ENCODE peak calls at places on chromosomes 3 and 15, in four cellular contexts. S is PC-3, V is fibroblast of lung, B is mammary epithelial cell. W is an unnamed sample.

GRCh38 chr3:58526124-58526957 is 10.6 kb downstream of the ACOX2 start:
- DNase-seq in S (peak), V (peak), B (peak), W (no peak)

GRCh38 chr15:62444104-62445027 is 279.3 kb upstream of the C2CD4B start:
- DNase-seq in S (peak), V (peak), B (peak), W (no peak)

GRCh38 chr3:83011471-83011870 is 1250.0 kb upstream of the GBE1 start:
- DNase-seq in S (peak), V (peak), B (peak), W (no peak)

GRCh38 chr3:127525373-127525772 is 65.2 kb downstream of the TPRA1 start:
- DNase-seq in S (peak), V (no peak), B (peak), W (no peak)

GRCh38 chr15:98856540-98856907 is 151.1 kb downstream of the PGPEP1L start:
- DNase-seq in S (peak), V (peak), B (no peak), W (no peak)

GRCh38 chr3:151584603-151585002 is 123.7 kb upstream of the IGSF10 start:
- DNase-seq in S (no peak), V (no peak), B (peak), W (no peak)

GRCh38 chr15:37098468-37099320 is 1.7 kb downstream of the MEIS2 start:
- DNase-seq in S (peak), V (peak), B (peak), W (peak)

GRCh38 chr3:58000713-58001467 is 7.3 kb upstream of the FLNB start:
- DNase-seq in S (peak), V (no peak), B (peak), W (no peak)

GRCh38 chr3:173275740-173276139 is 121.8 kb upstream of the NLGN1 start:
- DNase-seq in S (peak), V (no peak), B (no peak), W (no peak)

GRCh38 chr3:58899159-58899952 is 150.5 kb downstream of the CFAP20DC start:
- DNase-seq in S (peak), V (no peak), B (no peak), W (no peak)

GRCh38 chr3:194265505-194265892 is 85.6 kb downstream of the CPN2 start:
- DNase-seq in S (peak), V (peak), B (peak), W (peak)

GRCh38 chr3:13072239-13073041 is 789 bp downstream of the IQSEC1 start:
- DNase-seq in S (no peak), V (no peak), B (peak), W (peak)

GRCh38 chr3:139937674-139938279 is 2.8 kb downstream of the CLSTN2 start:
- DNase-seq in S (peak), V (peak), B (peak), W (peak)

GRCh38 chr15:91456921-91457320 is 356.9 kb downstream of the SV2B start:
- DNase-seq in S (peak), V (no peak), B (peak), W (no peak)

GRCh38 chr15:63439536-63440264 is 58.1 kb upstream of the CA12 start:
- DNase-seq in S (peak), V (no peak), B (no peak), W (no peak)

GRCh38 chr3:120169407-120169806 is 75.2 kb upstream of the GSK3B start:
- DNase-seq in S (no peak), V (no peak), B (no peak), W (no peak)

GRCh38 chr3:147419062-147419701 is 10.0 kb downstream of the ZIC1 start:
- DNase-seq in S (no peak), V (peak), B (no peak), W (peak)

GRCh38 chr3:99774467-99774866 is 43.2 kb upstream of the CMSS1 start:
- DNase-seq in S (peak), V (peak), B (peak), W (no peak)

GRCh38 chr3:143934791-143935190 is 36.8 kb upstream of the DIPK2A start:
- DNase-seq in S (no peak), V (no peak), B (no peak), W (no peak)

GRCh38 chr15:60574801-60575631 is 96.1 kb upstream of the ICE2 start:
- DNase-seq in S (no peak), V (no peak), B (no peak), W (no peak)

GRCh38 chr3:141728355-141728892 is 9.7 kb upstream of the RNF7 start:
- DNase-seq in S (no peak), V (no peak), B (no peak), W (no peak)

GRCh38 chr15:64071931-64072765 is 21.5 kb downstream of the CIAO2A start:
- DNase-seq in S (peak), V (no peak), B (no peak), W (no peak)

GRCh38 chr3:9862391-9863235 is 17.4 kb downstream of the CIDEC start:
- DNase-seq in S (peak), V (peak), B (no peak), W (no peak)

GRCh38 chr3:169827712-169828111 is 15.0 kb upstream of the LRRC34 start:
- DNase-seq in S (no peak), V (no peak), B (no peak), W (no peak)

GRCh38 chr15:80550910-80551265 is 144.2 kb upstream of the ABHD17C start:
- DNase-seq in S (peak), V (peak), B (peak), W (no peak)

GRCh38 chr3:52299815-52300611 is 12.4 kb downstream of the GLYCTK start:
- DNase-seq in S (peak), V (no peak), B (peak), W (no peak)

GRCh38 chr3:126766653-126767052 is 62.6 kb downstream of the CHCHD6 start:
- DNase-seq in S (no peak), V (no peak), B (no peak), W (no peak)

GRCh38 chr15:42619641-42620371 is 44.4 kb downstream of the STARD9 start:
- DNase-seq in S (no peak), V (no peak), B (no peak), W (peak)

GRCh38 chr3:63279442-63279841 is 1.3 kb downstream of the SYNPR start:
- DNase-seq in S (no peak), V (no peak), B (no peak), W (no peak)

GRCh38 chr3:63274359-63274758 is 3.7 kb upstream of the SYNPR start:
- DNase-seq in S (no peak), V (no peak), B (no peak), W (no peak)

GRCh38 chr3:63278171-63278999 is at the start of gene SYNPR:
- DNase-seq in S (no peak), V (no peak), B (no peak), W (no peak)

DNA sequence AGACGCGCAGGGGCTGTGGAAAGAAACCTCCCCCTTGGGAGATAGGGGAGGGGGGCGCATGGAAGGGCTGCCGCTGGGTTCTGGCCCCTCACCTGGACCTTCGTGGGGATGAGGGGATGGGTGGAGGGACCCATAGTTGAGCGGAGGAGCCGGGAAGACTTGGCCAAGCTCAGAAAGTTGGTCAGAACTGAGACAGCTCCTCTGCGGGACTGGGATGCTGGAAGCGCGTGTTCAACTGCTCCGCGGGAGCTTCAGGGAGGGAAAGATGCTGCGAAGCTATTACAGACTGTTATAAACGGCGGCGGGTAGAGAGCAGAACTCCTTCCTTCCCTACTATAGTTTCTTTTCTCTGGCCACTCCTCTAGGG is 875 bp downstream of the SYNPR start:
- DNase-seq in S (no peak), V (no peak), B (no peak), W (no peak)
- TF ChIP-seq EZH2 in S (no peak), V (peak), B (no peak), W (no peak)

GRCh38 chr15:85710340-85710842 is 84.3 kb downstream of the KLHL25 start:
- DNase-seq in S (no peak), V (no peak), B (no peak), W (no peak)

GRCh38 chr15:85706779-85707518 is 87.8 kb downstream of the KLHL25 start:
- DNase-seq in S (no peak), V (peak), B (no peak), W (peak)

GRCh38 chr15:85709250-85709649 is 85.5 kb downstream of the KLHL25 start:
- DNase-seq in S (no peak), V (no peak), B (no peak), W (no peak)

GRCh38 chr15:85708402-85708932 is 86.3 kb downstream of the KLHL25 start:
- DNase-seq in S (no peak), V (no peak), B (no peak), W (no peak)

DNA sequence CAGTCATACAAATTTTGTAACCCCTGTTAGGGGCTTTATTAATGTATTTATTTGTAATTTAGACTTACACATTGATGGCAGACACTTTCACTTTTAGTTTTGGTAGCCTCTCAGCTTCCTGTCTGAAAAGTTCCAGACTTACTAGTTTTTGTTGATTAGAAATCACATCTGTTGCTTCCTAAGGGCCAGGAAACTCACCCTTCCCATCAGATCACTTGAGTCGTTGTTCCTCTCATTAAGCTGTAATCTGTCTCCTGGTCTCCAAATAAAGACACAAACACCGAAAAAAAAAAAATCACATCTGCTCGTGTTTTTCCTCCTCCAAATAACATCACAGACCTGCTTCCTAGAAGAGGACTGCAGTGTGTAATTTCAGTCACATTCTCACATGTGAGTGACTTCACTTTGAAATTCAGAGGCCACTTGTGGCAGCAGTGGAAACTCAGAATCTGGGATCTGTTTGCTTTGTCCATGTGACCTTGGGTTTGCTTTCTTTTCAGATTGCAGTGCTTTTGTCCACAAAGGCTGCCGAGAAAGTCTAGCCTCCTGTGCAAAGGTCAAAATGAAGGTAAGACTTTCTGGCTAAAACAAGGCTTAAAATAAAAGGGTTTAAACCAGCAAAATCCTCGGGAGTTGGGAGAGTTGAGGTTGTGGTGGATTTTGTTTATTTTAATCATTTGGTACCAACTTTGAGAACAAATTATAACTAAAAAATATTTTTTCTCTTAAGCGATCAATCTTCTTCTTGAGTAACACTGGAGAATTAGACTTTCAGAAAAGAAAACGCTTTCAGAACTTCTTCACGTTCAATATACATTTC is 87.0 kb downstream of the KLHL25 start:
- DNase-seq in S (no peak), V (peak), B (no peak), W (peak)
- TF ChIP-seq EZH2 in S (no peak), V (no peak), B (no peak), W (no peak)

DNA sequence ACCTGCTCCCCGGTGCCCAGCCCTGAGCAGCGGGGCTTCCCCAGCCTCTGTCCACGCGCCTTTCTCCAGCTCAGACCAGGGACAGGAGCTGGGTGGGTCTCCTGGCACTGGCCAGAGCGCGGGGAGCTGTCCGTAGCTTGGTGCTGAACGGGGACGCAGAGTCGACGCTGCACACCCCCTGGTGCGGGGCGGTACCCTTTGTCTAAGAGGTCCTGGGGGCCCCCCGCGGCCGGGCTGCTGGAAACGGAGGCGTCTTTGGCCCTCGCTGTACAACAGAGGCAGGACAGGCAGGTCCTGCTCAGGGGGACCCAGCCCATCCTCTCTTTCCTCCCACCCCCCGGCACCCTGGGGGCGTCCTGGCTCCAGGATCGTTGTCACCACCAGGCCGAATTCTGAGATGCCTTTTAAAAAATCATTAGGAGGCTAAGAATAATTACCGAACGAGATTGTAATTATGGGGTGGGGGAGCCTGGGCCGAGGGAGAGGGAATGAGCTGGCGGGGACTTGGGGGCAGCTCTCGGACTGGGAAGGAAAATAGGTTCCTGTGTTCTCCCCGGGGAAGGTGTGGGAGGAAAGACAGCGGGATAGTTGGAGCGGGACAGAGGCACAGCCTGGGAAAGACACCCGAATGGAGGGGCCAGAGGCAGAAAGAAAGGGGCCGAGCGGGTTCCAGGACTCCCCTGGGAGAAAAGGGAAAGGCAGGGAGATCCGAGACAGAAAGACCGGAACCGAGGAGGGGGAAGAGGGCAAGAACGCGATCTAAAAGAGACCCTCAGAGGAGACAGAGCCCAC is 4.1 kb upstream of the SKOR1 start:
- DNase-seq in S (peak), V (peak), B (peak), W (no peak)
- TF ChIP-seq EZH2 in S (no peak), V (no peak), B (no peak), W (no peak)

GRCh38 chr3:184379375-184380209 is at the start of gene CHRD:
- DNase-seq in S (no peak), V (no peak), B (no peak), W (no peak)
- TF ChIP-seq EZH2 in S (no peak), V (peak), B (peak), W (no peak)

GRCh38 chr3:42501681-42502428 is 588 bp upstream of the VIPR1 start:
- DNase-seq in S (peak), V (peak), B (peak), W (peak)
- TF ChIP-seq EZH2 in S (no peak), V (peak), B (no peak), W (no peak)